ENCODE peak calls at places on chromosomes 13 and 19, in six cellular contexts. X is AG04450, J is heart left ventricle, U is psoas muscle, G is BJ, B is left ventricle myocardium inferior. W is an unnamed sample. For H3K27me3, the result is how much of the 10 kb centered on the place peaks cover.

GRCh38 chr19:7748756-7749155 is 1.4 kb upstream of the CD209 start:
- DNase-seq in G (no peak), J (no peak), U (no peak), B (no peak), X (no peak), W (no peak)

GRCh38 chr13:49454388-49455015 is 10.4 kb downstream of the SETDB2 start:
- DNase-seq in B (no peak), U (no peak), X (peak), G (peak), J (no peak), W (no peak)

GRCh38 chr13:64753606-64754005 is 2476.5 kb downstream of the PCDH9 start:
- DNase-seq in X (no peak), U (no peak), J (no peak), G (peak), B (no peak), W (no peak)

GRCh38 chr13:103557878-103558277 is 491.7 kb upstream of the SLC10A2 start:
- DNase-seq in X (no peak), G (no peak), J (no peak), B (no peak), U (no peak), W (no peak)

GRCh38 chr13:28541966-28542365 is 47.0 kb upstream of the FLT1 start:
- DNase-seq in X (no peak), U (no peak), J (no peak), B (no peak), G (no peak), W (no peak)

GRCh38 chr13:100694722-100695644 is 20.4 kb upstream of the TMTC4 start:
- DNase-seq in X (no peak), B (no peak), J (peak), G (no peak), U (no peak), W (no peak)

GRCh38 chr19:57434386-57435061 is 601 bp upstream of the ZNF749 start:
- DNase-seq in J (no peak), X (no peak), G (no peak), B (no peak), U (no peak), W (no peak)

GRCh38 chr13:46543307-46543706 is 9.7 kb upstream of the LRCH1 start:
- DNase-seq in X (no peak), G (no peak), B (no peak), U (no peak), J (no peak), W (no peak)

GRCh38 chr13:91368676-91369425 is 21.4 kb downstream of the MIR17HG start:
- DNase-seq in B (no peak), J (no peak), X (no peak), G (no peak), U (no peak), W (no peak)

GRCh38 chr19:51168571-51169282 is 26.6 kb downstream of the SIGLEC7 start:
- DNase-seq in U (no peak), B (no peak), J (no peak), G (no peak), X (no peak), W (no peak)

GRCh38 chr13:97211357-97211756 is 10.8 kb upstream of the MBNL2 start:
- DNase-seq in G (no peak), B (no peak), J (no peak), U (no peak), X (no peak), W (no peak)

GRCh38 chr13:98453254-98453843 is 123.6 kb downstream of the STK24 start:
- DNase-seq in J (no peak), B (no peak), X (no peak), G (no peak), U (no peak), W (no peak)

GRCh38 chr19:1401138-1401888 is at the start of gene GAMT:
- DNase-seq in G (no peak), J (no peak), U (no peak), X (no peak), B (peak), W (peak)

GRCh38 chr13:97266328-97266727 is 44.2 kb downstream of the MBNL2 start:
- DNase-seq in B (no peak), G (no peak), J (no peak), X (no peak), U (no peak), W (no peak)

GRCh38 chr19:40023969-40024368 is 27.1 kb downstream of the ZNF546 start:
- DNase-seq in B (no peak), J (no peak), G (no peak), X (no peak), U (no peak), W (no peak)

GRCh38 chr13:45548281-45548680 is 67.3 kb downstream of the ERICH6B start:
- DNase-seq in G (no peak), U (no peak), J (no peak), X (no peak), B (no peak), W (no peak)

GRCh38 chr13:68628994-68629393 is 1398.9 kb upstream of the PCDH9 start:
- DNase-seq in U (no peak), J (no peak), G (no peak), B (no peak), X (no peak), W (no peak)

GRCh38 chr19:57075801-57076492 is 43.8 kb upstream of the USP29 start:
- DNase-seq in G (no peak), U (no peak), J (no peak), X (no peak), B (no peak), W (no peak)

GRCh38 chr13:97274782-97275252 is 52.7 kb downstream of the MBNL2 start:
- DNase-seq in X (no peak), B (no peak), G (peak), U (no peak), J (no peak), W (no peak)

GRCh38 chr13:29954082-29955043 is 103.9 kb upstream of the UBL3 start:
- DNase-seq in X (no peak), G (no peak), U (no peak), B (no peak), J (no peak), W (no peak)

GRCh38 chr19:49939721-49940481 is 10.6 kb upstream of the NUP62 start:
- DNase-seq in X (no peak), G (no peak), J (no peak), U (no peak), B (no peak), W (no peak)

GRCh38 chr19:38155453-38155852 is 68.6 kb downstream of the DPF1 start:
- DNase-seq in J (no peak), X (no peak), U (no peak), B (no peak), G (no peak), W (no peak)

GRCh38 chr19:40672573-40673299 is 17.7 kb downstream of the NUMBL start:
- DNase-seq in B (no peak), X (no peak), J (no peak), U (no peak), G (no peak), W (no peak)

GRCh38 chr19:17687141-17687856 is 855 bp downstream of the UNC13A start:
- DNase-seq in J (no peak), U (no peak), B (no peak), G (no peak), X (no peak), W (no peak)
- H3K27me3 ChIP-seq in J (under half), U (half or more), B (half or more), G (under half), X (under half), W (under half)

DNA sequence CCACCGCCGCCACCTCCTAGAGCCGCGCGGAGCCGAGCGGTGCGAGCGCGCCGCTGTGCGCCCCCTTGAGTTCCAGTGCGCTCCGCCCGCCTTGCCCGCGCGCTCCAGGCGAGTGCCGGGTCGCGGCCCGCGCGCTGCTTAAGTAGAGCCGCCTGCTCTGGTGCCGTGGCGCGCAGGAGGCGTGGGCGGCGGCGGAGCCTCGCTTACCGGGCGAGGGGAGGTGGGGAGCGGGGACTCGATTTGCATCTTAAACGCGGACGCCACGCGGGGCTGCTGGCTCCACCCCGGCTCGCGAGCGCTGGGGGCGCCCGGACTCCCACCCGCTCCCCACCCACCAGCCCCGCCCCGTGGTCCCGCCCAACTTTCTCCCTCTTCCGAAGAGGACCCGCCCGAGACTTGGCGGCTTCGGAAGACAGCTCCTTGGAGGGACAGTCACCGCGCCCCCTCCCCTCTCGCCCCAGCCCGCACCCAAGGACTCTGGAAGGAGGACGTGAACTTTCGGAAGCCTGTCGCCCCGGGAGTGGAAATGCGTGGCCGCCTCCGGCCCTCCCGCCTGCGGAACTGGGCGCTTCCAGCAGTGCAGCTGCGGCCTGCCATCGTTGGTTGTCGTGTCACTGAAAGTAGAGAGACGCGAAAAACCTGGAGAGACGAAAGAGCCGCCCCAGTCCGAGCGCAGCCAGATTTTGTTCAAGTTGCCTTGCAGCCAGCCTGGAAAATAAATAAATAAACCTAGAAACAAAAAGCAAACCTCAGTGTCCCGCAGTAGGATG is at the start of gene KCTD12:
- DNase-seq in U (peak), G (no peak), X (no peak), J (peak), B (peak), W (peak)
- H3K27me3 ChIP-seq in U (under half), G (under half), X (under half), J (under half), B (under half), W (under half)

DNA sequence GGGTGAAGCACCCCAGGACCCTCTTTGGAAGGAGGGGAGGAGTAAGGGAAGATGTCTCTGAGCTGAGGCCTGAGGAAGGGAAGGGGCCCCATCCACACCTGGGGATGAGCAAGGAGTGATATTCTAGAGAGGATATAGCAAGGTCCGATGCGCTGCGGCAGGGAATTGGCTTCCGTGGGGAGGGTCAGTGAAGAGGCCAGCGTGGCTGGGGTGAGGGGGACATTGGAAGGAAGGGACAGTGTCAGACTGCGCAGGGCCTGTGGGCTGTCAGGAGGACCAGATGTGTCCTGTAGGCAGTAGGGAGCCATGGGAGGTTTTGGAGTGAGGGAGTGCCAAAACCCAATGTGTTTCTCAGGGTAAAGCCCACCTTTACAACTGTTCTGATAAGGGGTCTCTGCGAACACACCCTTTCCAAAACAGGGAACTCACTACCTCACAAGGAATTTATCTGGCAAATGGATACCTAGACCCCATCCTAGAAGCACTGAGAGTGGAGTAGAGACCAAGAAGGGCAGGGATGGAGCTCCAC is 3.7 kb downstream of the LMTK3 start:
- DNase-seq in G (no peak), J (no peak), U (no peak), X (no peak), B (no peak), W (no peak)
- H3K27me3 ChIP-seq in G (under half), J (under half), U (under half), X (under half), B (under half), W (under half)

GRCh38 chr19:10009714-10010224 is 535 bp downstream of the COL5A3 start:
- DNase-seq in U (no peak), B (no peak), G (no peak), J (no peak), X (no peak), W (no peak)
- H3K27me3 ChIP-seq in U (under half), B (half or more), G (under half), J (under half), X (under half), W (under half)

GRCh38 chr19:12836529-12836863 is 1.8 kb upstream of the MAST1 start:
- DNase-seq in X (no peak), U (no peak), B (no peak), J (no peak), G (no peak), W (no peak)
- H3K27me3 ChIP-seq in X (half or more), U (half or more), B (half or more), J (half or more), G (under half), W (half or more)

GRCh38 chr19:18604820-18605159 is 1.8 kb downstream of the CRLF1 start:
- DNase-seq in B (no peak), G (no peak), J (no peak), U (no peak), X (no peak), W (no peak)

GRCh38 chr19:18605196-18605545 is 1.4 kb downstream of the CRLF1 start:
- DNase-seq in G (no peak), U (no peak), X (no peak), J (no peak), B (no peak), W (no peak)

GRCh38 chr19:18606281-18607221 is at the start of gene CRLF1:
- DNase-seq in U (peak), J (no peak), G (no peak), B (no peak), X (no peak), W (no peak)

GRCh38 chr19:18603958-18604819 is 2.4 kb downstream of the CRLF1 start:
- DNase-seq in B (no peak), X (no peak), J (no peak), G (no peak), U (no peak), W (no peak)

GRCh38 chr19:18605546-18606280 is 886 bp downstream of the CRLF1 start:
- DNase-seq in X (no peak), G (no peak), B (no peak), U (no peak), J (no peak), W (no peak)
- H3K27me3 ChIP-seq in X (half or more), G (under half), B (half or more), U (half or more), J (half or more), W (half or more)

GRCh38 chr13:20157387-20157786 is 3.5 kb downstream of the GJA3 start:
- DNase-seq in J (no peak), B (no peak), X (no peak), G (no peak), U (no peak), W (no peak)
- H3K27me3 ChIP-seq in J (under half), B (half or more), X (under half), G (under half), U (half or more), W (under half)

GRCh38 chr13:26872444-26873173 is 112.0 kb upstream of the GPR12 start:
- DNase-seq in G (no peak), B (peak), J (peak), X (no peak), U (no peak), W (no peak)
- H3K27me3 ChIP-seq in G (under half), B (half or more), J (under half), X (under half), U (under half), W (under half)

GRCh38 chr19:35008891-35009341 is 8.8 kb downstream of the GRAMD1A start:
- DNase-seq in U (no peak), G (no peak), X (no peak), B (no peak), J (peak), W (no peak)

GRCh38 chr19:35006999-35007365 is 6.9 kb downstream of the GRAMD1A start:
- DNase-seq in U (no peak), J (no peak), B (no peak), X (no peak), G (no peak), W (no peak)

GRCh38 chr19:35004517-35005255 is 4.6 kb downstream of the GRAMD1A start:
- DNase-seq in G (no peak), X (no peak), B (no peak), J (no peak), U (no peak), W (no peak)

GRCh38 chr19:35005256-35005977 is 5.3 kb downstream of the GRAMD1A start:
- DNase-seq in J (no peak), U (no peak), X (no peak), B (no peak), G (no peak), W (no peak)

DNA sequence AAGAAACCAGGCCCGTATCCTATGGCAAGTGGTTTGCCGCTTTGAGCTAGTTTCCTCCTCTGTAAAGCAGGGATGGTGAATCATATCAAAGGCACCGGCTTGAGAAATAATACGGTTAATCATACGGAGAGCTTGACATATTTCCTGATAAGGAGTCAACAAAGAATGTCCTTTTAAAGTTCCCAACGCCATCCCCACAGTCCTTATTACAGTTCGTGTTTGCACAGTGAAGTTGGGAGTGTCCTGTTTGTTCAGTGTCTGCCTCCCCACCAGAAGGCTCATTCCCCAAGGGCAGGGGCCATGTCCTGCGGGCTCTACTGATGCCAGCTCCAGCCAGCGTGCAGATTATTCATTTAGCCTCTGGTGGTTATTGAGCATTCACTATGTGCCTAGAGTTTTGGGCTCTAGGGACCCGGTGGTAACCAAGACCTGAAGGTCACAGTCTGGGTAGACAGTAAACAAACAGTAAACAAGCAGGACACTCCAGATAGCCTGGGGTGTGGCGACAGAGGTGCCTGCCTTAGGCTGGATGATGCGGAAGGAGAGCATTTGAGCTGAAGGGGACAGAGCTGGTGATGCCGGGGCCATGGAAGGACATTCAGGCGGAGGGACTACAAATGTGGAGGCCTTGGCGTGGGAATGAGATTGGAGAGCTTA is 6.3 kb downstream of the GRAMD1A start:
- DNase-seq in U (no peak), X (no peak), G (no peak), B (no peak), J (no peak), W (no peak)
- H3K27me3 ChIP-seq in U (under half), X (under half), G (under half), B (under half), J (under half), W (under half)

GRCh38 chr19:4279530-4280422 is 710 bp downstream of the SHD start:
- DNase-seq in U (no peak), B (no peak), G (no peak), J (no peak), X (no peak), W (no peak)

GRCh38 chr19:4288091-4288777 is 9.2 kb downstream of the SHD start:
- DNase-seq in G (no peak), B (no peak), X (no peak), U (no peak), J (no peak), W (no peak)

GRCh38 chr19:4284176-4284958 is 5.3 kb downstream of the SHD start:
- DNase-seq in G (no peak), B (no peak), U (no peak), X (no peak), J (no peak), W (no peak)

GRCh38 chr19:4278926-4279529 is at the start of gene SHD:
- DNase-seq in J (no peak), X (no peak), B (no peak), U (no peak), G (no peak), W (no peak)

DNA sequence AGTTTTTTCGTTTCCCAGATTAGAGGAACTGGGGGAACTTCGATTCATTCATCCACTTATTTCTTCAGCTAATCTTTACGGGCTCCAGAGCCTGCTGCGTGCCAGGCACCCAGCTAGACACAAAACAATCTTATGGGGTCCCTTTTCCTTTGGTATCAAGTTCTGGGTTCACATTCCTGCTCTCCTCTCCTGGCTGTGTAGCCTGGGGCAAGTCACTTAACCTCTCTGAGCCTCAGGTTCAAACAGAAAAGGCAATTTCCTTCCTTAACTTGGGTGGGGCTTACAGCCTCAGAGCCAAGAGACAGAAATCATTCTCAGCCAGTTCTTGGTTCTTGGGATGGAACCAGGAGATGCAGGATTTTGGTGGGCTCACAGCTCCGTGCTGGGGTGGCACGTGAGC is 5.9 kb downstream of the SHD start:
- DNase-seq in B (no peak), J (no peak), U (no peak), G (no peak), X (no peak), W (no peak)
- H3K27me3 ChIP-seq in B (half or more), J (under half), U (under half), G (under half), X (under half), W (under half)

W was measured in effector memory CD4-positive, alpha-beta T cell.